ENCODE peak calls at places on chromosome 6, in ten cellular contexts. R is adipocyte; M is CD8-positive, alpha-beta T cell; G is kidney epithelial cell; N is right cardiac atrium; Z is skeletal muscle cell; P is lung; W is cardiac fibroblast; E is fibroblast of lung; J is esophagus squamous epithelium. A is an unnamed sample.

GRCh38 chr6:41713161-41713649 is 22.2 kb downstream of the TFEB start:
- DNase-seq in R (peak), M (no peak), G (no peak), N (no peak), Z (no peak), P (peak), W (peak), E (peak), J (no peak), A (no peak)

GRCh38 chr6:131292145-131292938 is 157.1 kb downstream of the AKAP7 start:
- DNase-seq in R (peak), M (no peak), G (no peak), N (no peak), Z (no peak), P (no peak), W (peak), E (no peak), J (no peak), A (no peak)

GRCh38 chr6:105259912-105260889 is 80.4 kb upstream of the POPDC3 start:
- DNase-seq in R (no peak), M (no peak), G (no peak), N (no peak), Z (no peak), P (no peak), W (no peak), E (no peak), J (no peak), A (no peak)

GRCh38 chr6:33420493-33421343 is 853 bp downstream of the SYNGAP1 start:
- DNase-seq in R (no peak), M (no peak), G (no peak), N (no peak), Z (no peak), P (no peak), W (peak), E (no peak), J (no peak), A (no peak)

GRCh38 chr6:156310701-156311100 is 466.5 kb upstream of the ARID1B start:
- DNase-seq in R (no peak), M (no peak), G (no peak), N (no peak), Z (no peak), P (no peak), W (no peak), E (no peak), J (no peak), A (no peak)

GRCh38 chr6:1620504-1621327 is 11.0 kb downstream of the FOXC1 start:
- DNase-seq in R (no peak), M (no peak), G (no peak), N (no peak), Z (no peak), P (no peak), W (no peak), E (no peak), J (no peak), A (no peak)

GRCh38 chr6:91485047-91485446 is 898.2 kb upstream of the MAP3K7 start:
- DNase-seq in R (no peak), M (no peak), G (no peak), N (no peak), Z (no peak), P (no peak), W (no peak), E (no peak), J (no peak), A (peak)

GRCh38 chr6:41728073-41728936 is 7.1 kb downstream of the TFEB start:
- DNase-seq in R (no peak), M (no peak), G (no peak), N (no peak), Z (no peak), P (no peak), W (no peak), E (no peak), J (no peak), A (peak)

GRCh38 chr6:42569102-42570028 is 5.5 kb downstream of the UBR2 start:
- DNase-seq in R (peak), M (no peak), G (no peak), N (no peak), Z (peak), P (no peak), W (peak), E (peak), J (no peak), A (peak)

GRCh38 chr6:73604461-73604860 is 49.3 kb downstream of the SLC17A5 start:
- DNase-seq in R (no peak), M (no peak), G (no peak), N (no peak), Z (no peak), P (no peak), W (no peak), E (no peak), J (no peak), A (no peak)

GRCh38 chr6:111854683-111855082 is 18.6 kb downstream of the FYN start:
- DNase-seq in R (no peak), M (no peak), G (no peak), N (no peak), Z (no peak), P (no peak), W (no peak), E (peak), J (no peak), A (no peak)

GRCh38 chr6:35804996-35805736 is at the start of gene LHFPL5:
- DNase-seq in R (peak), M (peak), G (no peak), N (peak), Z (no peak), P (no peak), W (peak), E (peak), J (no peak), A (peak)
- H3K4me3 ChIP-seq in R (peak), M (no peak), G (peak), N (peak), Z (peak), P (no peak), W (no peak), E (peak), J (no peak), A (no peak)

GRCh38 chr6:149962461-149963211 is 1.1 kb upstream of the ULBP1 start:
- DNase-seq in R (no peak), M (no peak), G (no peak), N (no peak), Z (no peak), P (no peak), W (no peak), E (no peak), J (no peak), A (no peak)

GRCh38 chr6:149963462-149964242 is at the start of gene ULBP1:
- DNase-seq in R (peak), M (peak), G (no peak), N (peak), Z (peak), P (peak), W (peak), E (peak), J (peak), A (peak)

GRCh38 chr6:149964243-149965190 is 774 bp downstream of the ULBP1 start:
- DNase-seq in R (peak), M (no peak), G (no peak), N (no peak), Z (no peak), P (no peak), W (peak), E (peak), J (no peak), A (no peak)

GRCh38 chr6:149961728-149962425 is 1.9 kb upstream of the ULBP1 start:
- DNase-seq in R (no peak), M (no peak), G (no peak), N (no peak), Z (no peak), P (no peak), W (peak), E (no peak), J (no peak), A (peak)

GRCh38 chr6:149963212-149963461 is 606 bp upstream of the ULBP1 start:
- DNase-seq in R (peak), M (no peak), G (peak), N (peak), Z (no peak), P (no peak), W (peak), E (peak), J (no peak), A (peak)
- H3K4me3 ChIP-seq in R (peak), M (peak), G (no peak), N (peak), Z (peak), P (no peak), W (peak), E (peak), J (peak), A (peak)

GRCh38 chr6:27889275-27889627 is 22.9 kb downstream of the OR2B2 start:
- DNase-seq in R (no peak), M (no peak), G (no peak), N (no peak), Z (no peak), P (no peak), W (no peak), E (no peak), J (no peak), A (no peak)
- H3K4me3 ChIP-seq in R (no peak), M (no peak), G (no peak), N (no peak), Z (no peak), P (no peak), W (no peak), E (no peak), J (no peak), A (peak)

GRCh38 chr6:99980741-99981140 is 13.3 kb downstream of the MCHR2 start:
- DNase-seq in R (no peak), M (no peak), G (no peak), N (no peak), Z (no peak), P (no peak), W (no peak), E (no peak), J (no peak), A (no peak)
- H3K4me3 ChIP-seq in R (no peak), M (no peak), G (no peak), N (no peak), Z (no peak), P (no peak), W (no peak), E (no peak), J (no peak), A (no peak)

GRCh38 chr6:136840612-136841011 is 18.2 kb downstream of the PEX7 start:
- DNase-seq in R (no peak), M (no peak), G (no peak), N (no peak), Z (no peak), P (no peak), W (no peak), E (no peak), J (no peak), A (no peak)

GRCh38 chr6:136846046-136846445 is 23.7 kb downstream of the PEX7 start:
- DNase-seq in R (peak), M (no peak), G (no peak), N (no peak), Z (peak), P (no peak), W (peak), E (peak), J (no peak), A (peak)

DNA sequence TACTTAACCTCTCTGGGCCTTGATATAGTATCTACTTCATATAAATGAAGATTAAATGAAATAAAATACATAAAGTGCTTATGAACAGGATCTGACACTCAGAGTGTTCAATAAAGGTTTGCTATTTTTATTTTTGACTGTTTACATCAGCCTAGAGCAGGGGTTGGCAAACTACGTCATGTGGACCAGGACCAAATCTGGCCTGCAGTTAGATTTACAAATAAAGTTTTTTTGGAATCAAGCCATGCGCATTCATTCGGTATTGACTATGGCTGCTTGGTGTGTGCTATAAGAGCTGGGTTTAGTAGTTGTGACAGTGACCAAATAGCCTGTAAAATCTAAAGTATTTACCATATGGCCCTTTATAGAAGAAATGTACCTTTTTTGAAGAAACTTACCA is 20.8 kb downstream of the PEX7 start:
- DNase-seq in R (no peak), M (no peak), G (no peak), N (no peak), Z (no peak), P (no peak), W (no peak), E (no peak), J (no peak), A (no peak)
- H3K4me3 ChIP-seq in R (no peak), M (no peak), G (no peak), N (no peak), Z (no peak), P (no peak), W (no peak), E (no peak), J (no peak), A (no peak)

DNA sequence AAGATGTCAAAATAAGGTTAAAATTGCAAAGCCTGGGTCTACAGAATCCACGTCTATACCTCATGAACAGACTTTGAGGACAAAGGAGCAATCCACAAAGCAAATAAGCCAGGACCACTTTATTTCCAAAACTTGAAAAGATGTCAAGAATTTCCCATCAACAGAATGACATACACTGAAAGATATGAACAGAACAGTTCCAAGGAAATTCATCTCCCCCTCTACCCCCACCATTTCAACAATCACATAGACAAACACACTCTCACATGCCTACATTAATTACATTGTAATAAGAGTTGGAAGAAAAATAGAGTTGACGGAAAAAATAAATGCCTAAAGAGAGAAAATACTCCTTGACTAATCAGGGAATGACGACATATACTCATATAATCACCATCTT is 45.2 kb upstream of the NHSL1 start:
- DNase-seq in R (no peak), M (no peak), G (no peak), N (no peak), Z (no peak), P (no peak), W (peak), E (peak), J (no peak), A (no peak)
- H3K4me3 ChIP-seq in R (peak), M (no peak), G (no peak), N (peak), Z (peak), P (no peak), W (peak), E (peak), J (no peak), A (no peak)